ENCODE peak calls at places on chromosomes 13 and 19, in nine cellular contexts. K is GM23248, W is GM23338, O is HCT116, N is neural progenitor cell, Y is OCI-LY7, H is MM.1S, D is SK-N-SH, P is PC-3. U is an unnamed sample.

GRCh38 chr13:99371956-99372355 is 64.8 kb upstream of the GPR183 start:
- DNase-seq in N (no peak), D (no peak), H (no peak), K (no peak), P (no peak), O (no peak), Y (no peak), W (no peak), U (no peak)

GRCh38 chr13:78608254-78608704 is 4.9 kb upstream of the POU4F1 start:
- DNase-seq in H (no peak), W (no peak), N (peak), D (peak), Y (no peak), O (no peak), P (no peak), K (no peak), U (no peak)

GRCh38 chr19:13100871-13101589 is 1.6 kb downstream of the LYL1 start:
- DNase-seq in N (no peak), Y (peak), W (peak), D (no peak), P (peak), K (peak), H (no peak), O (no peak), U (no peak)

GRCh38 chr19:7348587-7349230 is at the start of gene ARHGEF18:
- DNase-seq in Y (peak), D (no peak), K (no peak), O (no peak), P (no peak), H (no peak), N (no peak), W (no peak), U (no peak)

GRCh38 chr13:72221276-72221962 is 354.4 kb upstream of the DACH1 start:
- DNase-seq in Y (peak), H (peak), K (no peak), D (no peak), O (peak), N (peak), P (peak), W (peak), U (peak)

GRCh38 chr19:29263305-29264080 is 50.5 kb upstream of the UQCRFS1 start:
- DNase-seq in D (peak), P (peak), H (peak), K (peak), N (peak), W (peak), O (no peak), Y (peak), U (peak)

GRCh38 chr19:40282920-40283319 is 2.2 kb downstream of the AKT2 start:
- DNase-seq in H (no peak), O (no peak), D (no peak), N (no peak), Y (no peak), W (no peak), P (no peak), K (peak), U (no peak)

GRCh38 chr19:3692141-3693029 is 7.9 kb downstream of the PIP5K1C start:
- DNase-seq in W (no peak), P (peak), N (no peak), O (no peak), D (peak), Y (peak), H (peak), K (no peak), U (no peak)

GRCh38 chr19:33214621-33215020 is 11.0 kb downstream of the SLC7A10 start:
- DNase-seq in N (peak), P (peak), W (peak), K (peak), D (peak), H (no peak), O (no peak), Y (no peak), U (peak)

GRCh38 chr13:113211774-113212173 is 2.4 kb downstream of the CUL4A start:
- DNase-seq in P (peak), N (peak), H (no peak), K (no peak), O (no peak), D (no peak), Y (peak), W (peak), U (no peak)

GRCh38 chr19:31882709-31883108 is 462.7 kb upstream of the ZNF507 start:
- DNase-seq in D (no peak), W (peak), K (no peak), H (no peak), N (no peak), O (no peak), P (no peak), Y (no peak), U (no peak)

GRCh38 chr19:16096281-16096855 is 15.3 kb upstream of the RAB8A start:
- DNase-seq in W (no peak), P (no peak), H (no peak), O (no peak), N (no peak), Y (no peak), K (no peak), D (no peak), U (no peak)

DNA sequence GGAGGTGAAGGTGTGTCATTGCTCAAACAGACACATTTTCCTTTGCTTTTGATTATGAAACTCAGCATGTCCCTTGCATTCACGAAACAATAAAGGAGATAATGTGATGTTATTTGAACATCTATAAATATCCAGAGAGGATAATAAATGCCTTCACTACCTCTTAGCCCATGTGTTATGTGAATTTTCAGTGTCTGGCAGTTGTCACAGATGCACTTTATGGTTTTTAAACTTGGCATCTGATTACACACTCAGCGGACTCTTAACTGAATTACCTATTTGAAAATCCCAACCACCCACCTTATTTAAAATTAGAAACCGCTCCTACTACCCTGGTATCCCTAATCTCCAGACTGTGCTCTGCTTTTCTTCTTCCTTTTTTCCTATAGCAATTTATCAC is 254.2 kb downstream of the COG6 start:
- DNase-seq in N (no peak), O (no peak), Y (no peak), K (no peak), D (peak), P (no peak), W (no peak), H (no peak), U (no peak)
- H3K27ac ChIP-seq in N (no peak), O (no peak), Y (no peak), K (no peak), D (peak), P (no peak), W (no peak), H (no peak), U (no peak)

GRCh38 chr19:883661-884211 is 9.3 kb downstream of the MED16 start:
- DNase-seq in O (peak), H (no peak), W (no peak), D (no peak), N (no peak), K (no peak), Y (no peak), P (peak), U (peak)
- TF ChIP-seq EZH2phosphoT487 in O (no peak), H (no peak), W (no peak), D (no peak), N (no peak), K (no peak), Y (no peak), P (peak), U (no peak)

GRCh38 chr19:36373638-36374156 is 5.3 kb downstream of the ZFP14 start:
- DNase-seq in O (no peak), K (no peak), H (no peak), P (no peak), W (no peak), Y (no peak), D (no peak), N (no peak), U (no peak)

GRCh38 chr19:36378625-36379509 is at the start of gene ZFP14:
- DNase-seq in K (peak), H (peak), P (peak), O (peak), D (peak), N (peak), W (peak), Y (peak), U (peak)

GRCh38 chr19:36377541-36378178 is 1.3 kb downstream of the ZFP14 start:
- DNase-seq in H (no peak), W (no peak), Y (no peak), D (no peak), N (no peak), K (peak), O (no peak), P (no peak), U (peak)

DNA sequence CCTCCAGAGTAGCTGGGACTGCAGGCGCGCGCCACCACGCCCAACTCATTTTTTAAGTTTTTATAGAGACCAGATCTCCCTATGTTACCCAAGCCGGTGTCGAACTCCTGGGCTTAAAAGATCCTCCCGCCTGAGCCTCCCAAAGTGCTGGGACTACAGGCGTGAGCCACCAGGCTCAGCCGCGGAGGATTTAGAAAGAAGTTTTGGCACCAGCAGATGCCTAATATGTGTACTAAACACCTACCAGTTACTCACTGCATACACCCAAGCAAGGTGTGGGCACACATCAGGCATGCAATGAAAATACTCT is 464 bp upstream of the ZFP14 start:
- DNase-seq in H (no peak), K (no peak), O (no peak), P (no peak), W (no peak), D (no peak), Y (no peak), N (no peak), U (no peak)
- H3K27ac ChIP-seq in H (no peak), K (no peak), O (no peak), P (no peak), W (no peak), D (peak), Y (no peak), N (no peak), U (peak)

DNA sequence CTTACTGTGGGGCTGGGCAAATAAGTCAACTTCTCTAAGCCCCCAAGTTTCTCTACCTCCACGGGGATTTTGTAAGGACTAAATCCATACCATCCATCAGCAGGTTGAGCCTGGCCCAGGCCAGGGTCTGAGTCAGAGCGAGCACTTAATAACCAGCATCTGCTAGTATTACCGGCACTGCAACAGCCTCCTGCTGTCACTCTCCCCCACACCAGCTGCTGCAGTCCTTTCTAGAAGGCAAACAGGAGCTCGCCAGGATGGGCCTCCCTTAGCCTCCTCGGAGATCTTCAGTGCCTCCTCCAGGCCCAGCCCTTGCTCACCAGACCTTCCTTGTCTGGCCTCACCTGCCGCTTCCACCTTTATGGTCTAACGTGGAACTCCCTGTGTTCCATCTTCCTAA is 3.2 kb downstream of the NAPA start:
- DNase-seq in D (no peak), K (peak), W (no peak), Y (no peak), O (no peak), N (no peak), P (no peak), H (no peak), U (no peak)
- TF ChIP-seq EZH2phosphoT487 in D (no peak), K (no peak), W (no peak), Y (no peak), O (no peak), N (no peak), P (no peak), H (no peak), U (no peak)

GRCh38 chr19:43739836-43740235 is 14.9 kb downstream of the SMG9 start:
- DNase-seq in Y (no peak), P (peak), H (no peak), D (no peak), N (no peak), W (no peak), O (no peak), K (no peak), U (no peak)
- H3K27ac ChIP-seq in Y (no peak), P (peak), H (no peak), D (no peak), N (no peak), W (no peak), O (peak), K (no peak), U (peak)

DNA sequence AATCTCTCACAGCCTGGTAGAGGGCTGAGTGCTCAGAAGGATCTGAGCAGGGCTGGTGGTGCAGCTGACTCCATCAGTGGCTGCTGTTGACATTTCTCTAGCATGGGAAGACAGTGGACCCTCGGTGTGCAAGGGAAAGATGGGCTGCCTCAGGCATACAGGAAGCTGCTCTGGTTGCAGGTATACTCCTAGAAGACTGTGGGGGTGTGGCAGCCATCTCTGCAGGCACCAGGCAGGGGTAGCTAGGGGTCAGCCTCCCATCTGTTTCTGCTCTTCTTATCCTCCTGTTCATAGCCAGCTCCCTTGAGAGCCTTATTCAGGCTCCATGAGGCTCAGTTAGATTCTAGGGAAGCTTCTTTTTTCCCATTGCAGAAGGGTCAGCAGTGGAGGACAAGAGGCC is 475.5 kb downstream of the TSHZ3 start:
- DNase-seq in K (no peak), O (no peak), W (no peak), N (no peak), H (no peak), Y (no peak), P (no peak), D (no peak), U (no peak)
- TF ChIP-seq EZH2phosphoT487 in K (no peak), O (no peak), W (no peak), N (no peak), H (no peak), Y (no peak), P (no peak), D (no peak), U (no peak)

GRCh38 chr19:48103922-48104321 is 6.7 kb downstream of the PLA2G4C start:
- DNase-seq in W (no peak), H (no peak), P (no peak), N (no peak), K (no peak), D (no peak), O (no peak), Y (no peak), U (no peak)

GRCh38 chr19:48113190-48113917 is 2.7 kb upstream of the PLA2G4C start:
- DNase-seq in O (no peak), W (no peak), P (no peak), K (no peak), D (no peak), N (no peak), Y (no peak), H (no peak), U (no peak)

GRCh38 chr19:48111280-48111679 is 663 bp upstream of the PLA2G4C start:
- DNase-seq in W (peak), H (no peak), K (no peak), N (no peak), Y (peak), D (no peak), O (no peak), P (no peak), U (no peak)

GRCh38 chr19:48110350-48110966 is at the start of gene PLA2G4C:
- DNase-seq in O (peak), W (peak), H (peak), P (peak), N (peak), D (peak), K (peak), Y (peak), U (peak)

GRCh38 chr19:48108997-48109782 is 1.4 kb downstream of the PLA2G4C start:
- DNase-seq in W (no peak), D (no peak), O (no peak), N (no peak), Y (no peak), P (no peak), K (no peak), H (no peak), U (no peak)
- H3K27ac ChIP-seq in W (no peak), D (no peak), O (no peak), N (no peak), Y (no peak), P (no peak), K (no peak), H (no peak), U (no peak)

DNA sequence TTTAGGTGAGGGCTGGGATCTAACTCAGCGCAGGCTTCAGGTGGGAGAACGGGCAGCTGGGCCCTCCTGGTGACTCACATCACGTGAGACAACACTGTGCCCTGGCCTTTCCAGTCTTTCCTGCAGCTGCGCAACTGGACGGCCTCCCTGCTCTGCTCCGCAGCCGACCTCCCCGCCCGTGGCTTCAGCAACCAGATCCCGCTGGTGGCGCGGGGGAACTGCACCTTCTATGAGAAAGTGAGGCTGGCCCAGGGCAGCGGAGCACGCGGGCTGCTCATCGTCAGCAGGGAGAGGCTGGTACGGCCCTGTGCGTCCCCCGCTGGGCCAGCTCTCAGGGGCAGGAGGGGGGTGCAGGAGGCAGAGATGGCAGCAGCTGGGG is 8.8 kb downstream of the SPPL2B start:
- DNase-seq in D (peak), P (no peak), N (peak), H (no peak), K (peak), Y (no peak), W (peak), O (no peak), U (peak)
- TF ChIP-seq EZH2phosphoT487 in D (no peak), P (no peak), N (no peak), H (no peak), K (no peak), Y (no peak), W (no peak), O (no peak), U (no peak)

GRCh38 chr13:48536851-48537250 is 4.0 kb upstream of the RCBTB2 start:
- DNase-seq in Y (no peak), P (no peak), N (no peak), D (no peak), K (no peak), H (no peak), O (no peak), W (no peak), U (no peak)

GRCh38 chr13:48533207-48533499 is 273 bp upstream of the RCBTB2 start:
- DNase-seq in K (no peak), H (no peak), D (no peak), W (no peak), Y (no peak), O (no peak), N (no peak), P (no peak), U (no peak)

GRCh38 chr13:48534911-48535501 is 2.1 kb upstream of the RCBTB2 start:
- DNase-seq in W (no peak), D (no peak), Y (no peak), N (no peak), K (no peak), O (no peak), P (no peak), H (no peak), U (no peak)

GRCh38 chr13:48533986-48534600 is 1.2 kb upstream of the RCBTB2 start:
- DNase-seq in W (no peak), N (peak), O (no peak), Y (no peak), K (no peak), P (no peak), H (no peak), D (no peak), U (no peak)

GRCh38 chr13:48535791-48536190 is 2.9 kb upstream of the RCBTB2 start:
- DNase-seq in K (no peak), P (no peak), N (no peak), O (no peak), Y (no peak), H (no peak), W (no peak), D (no peak), U (no peak)
- H3K27ac ChIP-seq in K (no peak), P (no peak), N (no peak), O (no peak), Y (no peak), H (no peak), W (no peak), D (no peak), U (no peak)